ENCODE peak calls at places on chromosomes 12 and 14, in six cellular contexts. B is fibroblast of the aortic adventitia, U is IMR-90, J is NB4, Z is lower lobe of right lung, X is brain microvascular endothelial cell. L is an unnamed sample.
A peak's percentile ranks its signal among the peaks of the same experiment; 100 is the strongest.

GRCh38 chr14:93905623-93906022 is 21.5 kb upstream of the FAM181A start:
- DNase-seq in B (no peak), U (no peak), J (no peak), Z (no peak), X (no peak), L (no peak)

GRCh38 chr12:1581973-1582708 is 12.2 kb downstream of the FBXL14 start:
- DNase-seq in B (peak; percentile 47), U (peak; percentile 58), J (no peak), Z (no peak), X (no peak), L (no peak)

GRCh38 chr14:67763158-67763822 is 53.1 kb downstream of the ZFYVE26 start:
- DNase-seq in B (no peak), U (no peak), J (peak; percentile 6), Z (no peak), X (no peak), L (no peak)

GRCh38 chr12:15322164-15323054 is at the start of gene PTPRO:
- DNase-seq in B (no peak), U (no peak), J (no peak), Z (no peak), X (no peak), L (no peak)

GRCh38 chr14:55976619-55977018 is 141.6 kb upstream of the PELI2 start:
- DNase-seq in B (peak; percentile 17), U (no peak), J (no peak), Z (no peak), X (no peak), L (peak; percentile 52)

GRCh38 chr12:82383930-82384513 is 25.7 kb downstream of the METTL25 start:
- DNase-seq in B (peak; percentile 48), U (peak; percentile 54), J (peak; percentile 36), Z (no peak), X (peak; percentile 25), L (peak; percentile 62)

GRCh38 chr12:58419905-58420304 is 478.5 kb downstream of the ATP23 start:
- DNase-seq in B (peak; percentile 55), U (peak; percentile 62), J (no peak), Z (no peak), X (no peak), L (no peak)

GRCh38 chr14:105313381-105314286 is 914 bp upstream of the PACS2 start:
- DNase-seq in B (peak; percentile 42), U (no peak), J (peak; percentile 27), Z (peak; percentile 69), X (no peak), L (no peak)

GRCh38 chr14:57714487-57714899 is 151.4 kb downstream of the SLC35F4 start:
- DNase-seq in B (no peak), U (no peak), J (no peak), Z (no peak), X (no peak), L (no peak)

GRCh38 chr12:3805058-3805457 is 52.1 kb upstream of the CRACR2A start:
- DNase-seq in B (no peak), U (no peak), J (no peak), Z (no peak), X (no peak), L (no peak)

GRCh38 chr14:100896369-100897060 is 7.0 kb downstream of the RTL1 start:
- DNase-seq in B (no peak), U (no peak), J (no peak), Z (peak; percentile 35), X (no peak), L (no peak)

GRCh38 chr12:117140397-117141096 is 41.3 kb upstream of the TESC start:
- DNase-seq in B (no peak), U (no peak), J (no peak), Z (peak; percentile 63), X (no peak), L (no peak)

GRCh38 chr12:66851134-66851533 is 172.3 kb upstream of the GRIP1 start:
- DNase-seq in B (no peak), U (no peak), J (peak; percentile 56), Z (no peak), X (no peak), L (no peak)

GRCh38 chr14:88085736-88086135 is 80.8 kb downstream of the GPR65 start:
- DNase-seq in B (no peak), U (no peak), J (no peak), Z (no peak), X (no peak), L (no peak)

GRCh38 chr14:24366664-24367505 is 1.1 kb upstream of the NFATC4 start:
- DNase-seq in B (peak; percentile 97), U (peak; percentile 89), J (peak; percentile 89), Z (peak; percentile 94), X (peak; percentile 89), L (peak; percentile 96)

GRCh38 chr14:72790887-72791566 is 102.9 kb downstream of the DPF3 start:
- DNase-seq in B (no peak), U (no peak), J (no peak), Z (no peak), X (no peak), L (no peak)

GRCh38 chr14:86604546-86604945 is 1074.6 kb downstream of the FLRT2 start:
- DNase-seq in B (no peak), U (peak; percentile 61), J (no peak), Z (no peak), X (no peak), L (no peak)

GRCh38 chr12:79413796-79414195 is 277.0 kb downstream of the PAWR start:
- DNase-seq in B (no peak), U (no peak), J (no peak), Z (no peak), X (no peak), L (no peak)

GRCh38 chr12:31325524-31325875 is 450 bp downstream of the SINHCAF start:
- DNase-seq in B (no peak), U (no peak), J (no peak), Z (peak; percentile 58), X (no peak), L (no peak)

GRCh38 chr12:107091989-107092641 is 1.2 kb downstream of the CRY1 start:
- DNase-seq in B (peak; percentile 97), U (peak; percentile 97), J (peak; percentile 86), Z (no peak), X (peak; percentile 95), L (peak; percentile 97)

GRCh38 chr12:26271889-26272492 is 76.6 kb downstream of the SSPN start:
- DNase-seq in B (peak; percentile 93), U (peak; percentile 96), J (no peak), Z (peak; percentile 57), X (peak; percentile 97), L (peak; percentile 97)

GRCh38 chr14:40989260-40989659 is 617.4 kb upstream of the LRFN5 start:
- DNase-seq in B (no peak), U (no peak), J (no peak), Z (no peak), X (no peak), L (no peak)

GRCh38 chr12:25796523-25797000 is 161.9 kb upstream of the RASSF8 start:
- DNase-seq in B (peak; percentile 26), U (peak; percentile 67), J (no peak), Z (no peak), X (peak; percentile 35), L (peak; percentile 64)

GRCh38 chr12:128914908-128915563 is 61.8 kb downstream of the GLT1D1 start:
- DNase-seq in B (no peak), U (no peak), J (peak; percentile 58), Z (no peak), X (no peak), L (no peak)

GRCh38 chr14:97328743-97329142 is 531.6 kb downstream of the VRK1 start:
- DNase-seq in B (no peak), U (no peak), J (no peak), Z (no peak), X (no peak), L (no peak)

GRCh38 chr14:105412768-105413541 is 6.7 kb upstream of the MTA1 start:
- DNase-seq in B (no peak), U (no peak), J (no peak), Z (no peak), X (no peak), L (no peak)

GRCh38 chr14:99393059-99393655 is 87.5 kb downstream of the SETD3 start:
- DNase-seq in B (peak; percentile 31), U (peak; percentile 31), J (peak; percentile 47), Z (no peak), X (no peak), L (peak; percentile 51)

GRCh38 chr14:62126885-62127478 is 364.8 kb downstream of the SNAPC1 start:
- DNase-seq in B (peak; percentile 76), U (peak; percentile 72), J (peak; percentile 58), Z (no peak), X (peak; percentile 50), L (peak; percentile 78)

GRCh38 chr12:49330631-49331359 is 6.2 kb downstream of the C1QL4 start:
- DNase-seq in B (no peak), U (no peak), J (no peak), Z (no peak), X (no peak), L (no peak)
- H3K4me3 ChIP-seq in B (no peak overlapping the region), U (no peak overlapping the region), J (no peak overlapping the region), Z (no peak overlapping the region), X (no peak overlapping the region), L (no peak overlapping the region)

DNA sequence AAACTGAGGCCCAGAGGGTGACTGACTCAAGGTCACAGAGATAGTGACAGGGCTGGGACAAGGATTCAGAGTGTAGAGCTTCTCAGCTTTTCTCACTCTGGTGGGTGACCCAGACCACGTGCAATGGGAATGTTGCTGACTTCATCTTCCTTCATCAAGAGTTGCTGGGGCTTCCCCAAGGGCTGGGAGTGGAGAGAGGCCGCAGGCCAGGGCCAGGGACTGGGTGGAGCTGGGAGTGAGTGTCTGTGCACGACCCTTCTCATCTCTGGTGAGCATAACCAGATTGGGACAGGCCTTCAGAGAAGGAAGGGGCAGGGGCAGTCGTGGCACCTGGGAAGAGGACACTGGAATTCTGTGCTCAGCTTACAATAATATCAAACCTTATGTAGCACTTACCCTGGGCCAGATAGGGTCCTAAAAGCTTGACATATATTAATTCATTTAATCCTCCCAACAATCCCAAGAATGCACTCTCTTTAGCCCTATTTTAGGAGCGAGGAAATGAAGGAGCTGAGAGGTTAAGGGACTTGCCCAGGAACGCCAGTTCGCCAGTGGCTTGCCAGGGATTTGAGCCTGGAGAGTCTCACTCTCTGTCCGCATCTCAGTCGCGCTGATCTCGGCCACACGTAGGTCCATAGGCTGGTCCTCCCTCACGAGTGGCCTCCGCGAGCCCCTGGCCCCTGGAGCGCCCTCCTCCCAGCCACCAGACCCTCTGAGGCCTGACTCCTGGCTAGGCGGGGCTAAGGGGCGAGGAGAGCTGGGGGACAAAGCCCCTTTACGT is 15.8 kb downstream of the KRT18 start:
- DNase-seq in B (no peak), U (no peak), J (no peak), Z (no peak), X (no peak), L (no peak)
- H3K4me3 ChIP-seq in B (peak overlapping the region; percentile 53), U (peak overlapping the region; percentile 24), J (no peak overlapping the region), Z (peak overlapping the region; percentile 26), X (peak overlapping the region; percentile 53), L (peak overlapping the region; percentile 22)

GRCh38 chr12:121096199-121096798 is 36.4 kb upstream of the P2RX7 start:
- DNase-seq in B (no peak), U (no peak), J (peak; percentile 75), Z (no peak), X (no peak), L (no peak)
- H3K4me3 ChIP-seq in B (no peak overlapping the region), U (no peak overlapping the region), J (peak overlapping the region; percentile 61), Z (peak overlapping the region; percentile 50), X (no peak overlapping the region), L (no peak overlapping the region)

DNA sequence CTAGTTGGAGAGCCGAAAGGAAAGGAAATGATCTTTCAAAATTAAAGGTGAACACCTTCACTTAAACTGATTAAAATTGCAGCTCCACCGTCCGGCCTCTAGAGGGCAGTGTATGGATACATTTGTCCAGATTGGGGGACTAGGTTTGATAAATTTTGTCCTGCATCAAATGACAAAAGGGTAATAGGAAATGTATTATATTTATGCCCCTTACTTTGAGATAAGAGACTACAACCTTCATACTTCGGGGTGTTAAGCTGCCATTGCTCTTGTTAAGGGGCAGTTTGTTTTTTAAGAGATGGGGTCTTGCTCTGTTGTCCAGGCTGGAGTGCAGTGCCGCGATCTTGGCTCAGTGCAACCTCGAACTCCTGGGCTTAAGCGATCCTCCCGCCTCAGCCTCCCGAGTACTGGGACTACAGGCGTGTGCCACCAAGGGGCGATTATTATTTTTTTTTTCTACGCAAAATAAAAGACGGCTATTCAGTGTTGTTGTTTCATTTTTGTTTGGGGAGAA is 818 bp upstream of the SUOX start:
- DNase-seq in B (peak; percentile 82), U (peak; percentile 62), J (peak; percentile 71), Z (no peak), X (peak; percentile 52), L (peak; percentile 79)
- H3K4me3 ChIP-seq in B (peak overlapping the region; percentile 98), U (peak overlapping the region; percentile 68), J (no peak overlapping the region), Z (peak overlapping the region; percentile 79), X (peak overlapping the region; percentile 93), L (peak overlapping the region; percentile 90)